ENCODE peak calls at places on chromosomes 4 and X, in five cellular contexts. H is stomach, I is NB4, B is endothelial cell of umbilical vein, T is lower leg skin. S is an unnamed sample.
A peak's percentile ranks its signal among the peaks of the same experiment; 100 is the strongest.

GRCh38 chrX:14902536-14902935 is 29.3 kb downstream of the MOSPD2 start:
- DNase-seq in H (no peak), I (no peak), B (no peak), T (no peak), S (no peak)

GRCh38 chrX:49271341-49271740 is 1.7 kb downstream of the PPP1R3F start:
- DNase-seq in H (no peak), I (no peak), B (no peak), T (no peak), S (no peak)

GRCh38 chr4:70741872-70742271 is 20.1 kb downstream of the RUFY3 start:
- DNase-seq in H (no peak), I (no peak), B (no peak), T (no peak), S (no peak)

GRCh38 chr4:53866055-53866454 is 198.3 kb downstream of the CHIC2 start:
- DNase-seq in H (no peak), I (no peak), B (no peak), T (no peak), S (no peak)

GRCh38 chr4:154490589-154491340 is 834 bp downstream of the DCHS2 start:
- DNase-seq in H (no peak), I (no peak), B (no peak), T (no peak), S (no peak)

GRCh38 chr4:140335076-140335475 is 38.4 kb upstream of the SCOC start:
- DNase-seq in H (no peak), I (no peak), B (no peak), T (no peak), S (no peak)

GRCh38 chrX:141652315-141652714 is 46.2 kb downstream of the SPANXD start:
- DNase-seq in H (no peak), I (no peak), B (no peak), T (no peak), S (no peak)

GRCh38 chr4:130576218-130576617 is 1480.3 kb downstream of the C4orf33 start:
- DNase-seq in H (no peak), I (no peak), B (no peak), T (no peak), S (no peak)

GRCh38 chrX:102697506-102697905 is 14.7 kb upstream of the GPRASP2 start:
- DNase-seq in H (no peak), I (no peak), B (peak; percentile 35), T (no peak), S (no peak)

DNA sequence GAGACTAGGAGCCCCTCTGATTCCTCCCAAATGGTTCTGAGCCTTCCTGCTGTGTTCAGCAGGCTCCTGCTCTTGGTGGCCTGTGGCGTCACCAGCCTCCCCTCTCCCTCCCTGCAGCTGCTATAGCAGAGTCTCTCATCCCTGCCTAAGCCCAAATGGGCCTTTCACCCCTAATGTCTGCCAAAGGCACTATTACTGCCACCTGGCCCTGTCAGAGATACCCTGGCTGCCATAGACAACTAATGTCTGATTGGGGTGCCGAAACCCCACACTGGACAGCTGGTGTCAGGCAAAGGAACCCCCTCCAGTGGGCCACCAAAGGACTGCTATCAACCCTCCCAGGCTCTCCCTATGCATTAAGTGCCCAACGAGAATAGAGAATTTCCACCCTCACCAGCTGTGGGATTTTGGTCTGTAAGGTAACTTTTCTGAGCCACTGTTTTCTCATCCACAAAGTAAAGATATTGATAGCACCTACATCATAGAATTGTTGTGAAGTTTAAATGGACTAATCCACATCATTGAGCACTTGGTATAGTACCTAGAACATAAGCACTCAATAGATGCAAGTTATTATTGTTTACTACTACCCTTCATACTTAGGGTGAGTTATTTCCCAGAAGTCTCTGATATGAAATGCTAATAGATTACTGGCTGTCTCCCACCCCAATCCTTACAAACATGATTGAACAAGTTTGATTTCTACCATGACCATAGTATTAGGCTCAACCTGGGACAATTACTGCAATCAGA is 421.3 kb downstream of the MID1IP1 start:
- DNase-seq in H (no peak), I (no peak), B (no peak), T (no peak), S (no peak)
- TF ChIP-seq POLR2A in H (no peak), I (no peak), B (no peak), T (no peak), S (no peak)

GRCh38 chrX:133923113-133923512 is 62.3 kb downstream of the GPC3 start:
- DNase-seq in H (no peak), I (peak; percentile 19), B (no peak), T (no peak), S (no peak)

GRCh38 chrX:133924548-133924947 is 60.8 kb downstream of the GPC3 start:
- DNase-seq in H (no peak), I (no peak), B (no peak), T (no peak), S (no peak)

GRCh38 chrX:133921764-133922389 is 63.5 kb downstream of the GPC3 start:
- DNase-seq in H (peak; percentile 72), I (peak; percentile 30), B (peak; percentile 1), T (no peak), S (no peak)

GRCh38 chrX:133922390-133922772 is 63.0 kb downstream of the GPC3 start:
- DNase-seq in H (no peak), I (peak; percentile 15), B (no peak), T (no peak), S (no peak)

DNA sequence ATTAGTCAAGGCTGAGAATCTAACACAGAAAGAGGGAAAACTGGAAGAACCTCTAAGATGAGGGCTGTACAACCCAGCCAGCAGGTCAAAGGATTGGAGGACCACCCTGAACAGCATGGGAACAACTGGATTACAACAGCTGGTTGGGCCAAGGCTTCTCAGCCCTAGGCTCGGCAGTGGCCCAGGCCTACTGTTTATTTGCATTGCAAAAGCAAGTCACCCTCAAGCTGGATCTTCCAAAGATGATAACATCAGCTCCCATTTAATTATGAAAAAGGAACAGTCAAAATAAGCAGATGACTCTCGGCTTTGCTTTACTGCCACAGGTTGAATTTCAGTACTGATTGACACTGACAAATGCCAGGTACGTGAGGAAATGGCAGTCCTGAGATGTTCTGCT is 61.8 kb downstream of the GPC3 start:
- DNase-seq in H (no peak), I (no peak), B (no peak), T (no peak), S (no peak)
- TF ChIP-seq POLR2A in H (no peak), I (no peak), B (no peak), T (no peak), S (no peak)

DNA sequence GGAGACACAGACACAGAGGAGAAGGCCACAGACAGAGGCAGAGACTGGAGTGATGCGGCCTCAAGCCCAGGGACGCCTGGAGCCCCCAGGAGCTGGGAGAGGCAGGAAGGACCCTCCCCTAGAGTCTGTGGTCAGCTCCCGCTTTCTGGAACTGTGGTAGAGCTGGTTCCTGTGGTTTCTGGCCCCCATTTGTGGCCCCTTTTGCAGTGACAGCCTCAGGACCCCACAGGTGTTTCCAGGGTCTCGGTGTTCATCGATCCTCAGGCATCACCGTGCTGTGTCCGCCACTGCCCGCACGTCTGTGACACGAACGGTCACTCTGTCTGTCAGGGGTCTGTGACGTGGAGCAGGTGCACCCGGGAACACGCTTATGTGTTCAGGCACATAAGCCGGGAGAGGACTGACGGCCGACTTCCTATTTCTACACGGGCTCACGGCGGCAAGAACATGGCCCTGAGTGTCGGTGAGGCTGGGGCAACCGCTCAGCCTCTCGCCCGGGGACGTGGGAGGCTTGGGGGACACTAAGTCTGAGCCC is 7.9 kb downstream of the GTPBP6 start:
- DNase-seq in H (no peak), I (no peak), B (no peak), T (peak; percentile 62), S (peak; percentile 34)
- TF ChIP-seq POLR2A in H (no peak), I (no peak), B (no peak), T (no peak), S (no peak)

DNA sequence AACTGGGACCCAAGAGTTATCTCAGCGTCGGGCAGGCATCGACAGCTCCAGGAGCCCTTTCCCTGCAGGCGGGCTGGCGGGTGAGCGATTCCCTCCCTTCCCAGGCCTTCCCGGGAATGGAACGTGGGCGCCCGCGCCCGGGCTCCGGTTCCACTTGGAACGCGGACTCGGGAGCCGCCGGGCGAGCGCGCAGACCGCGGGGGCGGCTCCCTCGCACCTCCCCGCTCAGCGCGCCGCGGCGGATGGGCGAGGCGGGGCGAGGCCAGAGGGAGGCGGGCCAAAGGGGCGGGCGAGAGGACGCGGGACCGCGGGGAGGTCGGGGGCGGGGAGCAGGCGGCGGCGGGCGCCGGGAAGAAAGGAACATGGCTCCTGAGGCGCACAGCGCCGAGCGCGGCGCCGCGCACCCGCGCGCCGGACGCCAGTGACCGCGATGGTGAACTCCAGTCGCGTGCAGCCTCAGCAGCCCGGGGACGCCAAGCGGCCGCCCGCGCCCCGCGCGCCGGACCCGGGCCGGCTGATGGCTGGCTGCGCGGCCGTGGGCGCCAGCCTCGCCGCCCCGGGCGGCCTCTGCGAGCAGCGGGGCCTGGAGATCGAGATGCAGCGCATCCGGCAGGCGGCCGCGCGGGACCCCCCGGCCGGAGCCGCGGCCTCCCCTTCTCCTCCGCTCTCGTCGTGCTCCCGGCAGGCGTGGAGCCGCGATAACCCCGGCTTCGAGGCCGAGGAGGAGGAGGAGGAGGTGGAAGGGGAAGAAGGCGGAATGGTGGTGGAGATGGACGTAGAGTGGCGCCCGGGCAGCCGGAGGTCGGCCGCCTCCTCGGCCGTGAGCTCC is at the start of gene PKD2:
- DNase-seq in H (peak; percentile 82), I (peak; percentile 80), B (peak; percentile 73), T (peak; percentile 97), S (peak; percentile 63)
- TF ChIP-seq POLR2A in H (no peak), I (peak; percentile 72), B (peak; percentile 82), T (no peak), S (no peak)

S was measured in breast epithelium.